ENCODE peak calls at places on chromosomes 11 and 22, in four cellular contexts. One of them, this sample, is unnamed.

GRCh38 chr11:77140231-77140959 is 12.3 kb downstream of the MYO7A start:
- DNase-seq in SK-N-SH: peak; percentile 75
- DNase-seq in HepG2: no peak
- DNase-seq in WTC11: peak; percentile 39
- DNase-seq in this sample: no peak

GRCh38 chr22:22912135-22912408 is 24.5 kb downstream of the IGLL5 start:
- DNase-seq in HepG2: no peak
- DNase-seq in SK-N-SH: no peak
- DNase-seq in WTC11: no peak
- DNase-seq in this sample: no peak

GRCh38 chr22:26508148-26508547 is 4.1 kb downstream of the TFIP11 start:
- DNase-seq in WTC11: no peak
- DNase-seq in HepG2: no peak
- DNase-seq in SK-N-SH: no peak
- DNase-seq in this sample: no peak

GRCh38 chr22:22712666-22713365 is 68.4 kb downstream of the GGTLC2 start:
- DNase-seq in HepG2: no peak
- DNase-seq in SK-N-SH: no peak
- DNase-seq in WTC11: no peak
- DNase-seq in this sample: no peak

GRCh38 chr11:104043137-104043536 is 6.7 kb downstream of the DDI1 start:
- DNase-seq in SK-N-SH: no peak
- DNase-seq in WTC11: no peak
- DNase-seq in HepG2: no peak
- DNase-seq in this sample: no peak

GRCh38 chr11:72058416-72059034 is 21.8 kb downstream of the NUMA1 start:
- DNase-seq in WTC11: no peak
- DNase-seq in SK-N-SH: no peak
- DNase-seq in HepG2: no peak
- DNase-seq in this sample: no peak

GRCh38 chr11:126135182-126136176 is 72.8 kb upstream of the CDON start:
- DNase-seq in HepG2: peak; percentile 32
- DNase-seq in WTC11: no peak
- DNase-seq in SK-N-SH: no peak
- DNase-seq in this sample: no peak

GRCh38 chr11:66950113-66950535 is 8.1 kb downstream of the PC start:
- DNase-seq in HepG2: peak; percentile 87
- DNase-seq in SK-N-SH: no peak
- DNase-seq in WTC11: peak; percentile 27
- DNase-seq in this sample: peak; percentile 90

GRCh38 chr22:42808516-42808915 is 48.6 kb downstream of the ARFGAP3 start:
- DNase-seq in WTC11: no peak
- DNase-seq in SK-N-SH: no peak
- DNase-seq in HepG2: no peak
- DNase-seq in this sample: no peak

GRCh38 chr22:17917490-17917983 is 106.8 kb downstream of the MICAL3 start:
- DNase-seq in HepG2: no peak
- DNase-seq in WTC11: no peak
- DNase-seq in SK-N-SH: no peak
- DNase-seq in this sample: no peak

GRCh38 chr11:91163619-91164451 is 941.0 kb upstream of the CHORDC1 start:
- DNase-seq in HepG2: peak; percentile 2
- DNase-seq in WTC11: no peak
- DNase-seq in SK-N-SH: peak; percentile 28
- DNase-seq in this sample: no peak

GRCh38 chr22:17587631-17588030 is 24.3 kb downstream of the SLC25A18 start:
- DNase-seq in SK-N-SH: no peak
- DNase-seq in HepG2: no peak
- DNase-seq in WTC11: no peak
- DNase-seq in this sample: no peak

GRCh38 chr11:45165386-45165785 is 18.9 kb downstream of the PRDM11 start:
- DNase-seq in SK-N-SH: no peak
- DNase-seq in HepG2: no peak
- DNase-seq in WTC11: no peak
- DNase-seq in this sample: no peak

GRCh38 chr11:33310720-33311500 is 53.7 kb downstream of the HIPK3 start:
- DNase-seq in SK-N-SH: no peak
- DNase-seq in WTC11: no peak
- DNase-seq in HepG2: no peak
- DNase-seq in this sample: no peak

GRCh38 chr11:131618203-131618602 is 247.8 kb downstream of the NTM start:
- DNase-seq in SK-N-SH: no peak
- DNase-seq in WTC11: no peak
- DNase-seq in HepG2: no peak
- DNase-seq in this sample: no peak

GRCh38 chr22:39985383-39986045 is 9.2 kb upstream of the FAM83F start:
- DNase-seq in WTC11: no peak
- DNase-seq in SK-N-SH: no peak
- DNase-seq in HepG2: no peak
- DNase-seq in this sample: no peak

GRCh38 chr11:1323779-1324178 is 14.3 kb upstream of the TOLLIP start:
- DNase-seq in WTC11: no peak
- DNase-seq in HepG2: no peak
- DNase-seq in SK-N-SH: no peak
- DNase-seq in this sample: no peak

GRCh38 chr22:42268852-42269406 is 1.5 kb downstream of the TCF20 start:
- DNase-seq in WTC11: no peak
- DNase-seq in SK-N-SH: peak; percentile 33
- DNase-seq in HepG2: no peak
- DNase-seq in this sample: no peak

GRCh38 chr11:70567680-70568503 is 169.6 kb downstream of the CTTN start:
- DNase-seq in HepG2: no peak
- DNase-seq in WTC11: no peak
- DNase-seq in SK-N-SH: no peak
- DNase-seq in this sample: no peak

GRCh38 chr11:128902515-128903066 is 11.4 kb downstream of the KCNJ5 start:
- DNase-seq in WTC11: no peak
- DNase-seq in SK-N-SH: no peak
- DNase-seq in HepG2: no peak
- DNase-seq in this sample: no peak

GRCh38 chr11:60874421-60875365 is 7.4 kb downstream of the ZP1 start:
- DNase-seq in SK-N-SH: no peak
- DNase-seq in HepG2: no peak
- DNase-seq in WTC11: no peak
- DNase-seq in this sample: no peak

GRCh38 chr11:74311352-74311926 is at the start of gene P4HA3:
- DNase-seq in WTC11: peak; percentile 85
- DNase-seq in HepG2: peak; percentile 13
- DNase-seq in SK-N-SH: peak; percentile 92
- DNase-seq in this sample: peak; percentile 18

GRCh38 chr22:39234157-39234793 is 10.5 kb downstream of the PDGFB start:
- DNase-seq in WTC11: no peak
- DNase-seq in SK-N-SH: no peak
- DNase-seq in HepG2: no peak
- DNase-seq in this sample: no peak

GRCh38 chr11:16977136-16978020 is 36.8 kb downstream of the PLEKHA7 start:
- DNase-seq in HepG2: no peak
- DNase-seq in WTC11: no peak
- DNase-seq in SK-N-SH: no peak
- DNase-seq in this sample: no peak

GRCh38 chr11:131186629-131187075 is 183.8 kb upstream of the NTM start:
- DNase-seq in HepG2: no peak
- DNase-seq in SK-N-SH: no peak
- DNase-seq in WTC11: no peak
- DNase-seq in this sample: no peak

GRCh38 chr11:3637201-3637600 is 4.6 kb downstream of the ART5 start:
- DNase-seq in SK-N-SH: no peak
- DNase-seq in HepG2: no peak
- DNase-seq in WTC11: no peak
- DNase-seq in this sample: no peak
- TF ChIP-seq MAX in SK-N-SH: no peak
- TF ChIP-seq MAX in HepG2: no peak
- TF ChIP-seq MAX in WTC11: no peak
- TF ChIP-seq MAX in this sample: no peak

DNA sequence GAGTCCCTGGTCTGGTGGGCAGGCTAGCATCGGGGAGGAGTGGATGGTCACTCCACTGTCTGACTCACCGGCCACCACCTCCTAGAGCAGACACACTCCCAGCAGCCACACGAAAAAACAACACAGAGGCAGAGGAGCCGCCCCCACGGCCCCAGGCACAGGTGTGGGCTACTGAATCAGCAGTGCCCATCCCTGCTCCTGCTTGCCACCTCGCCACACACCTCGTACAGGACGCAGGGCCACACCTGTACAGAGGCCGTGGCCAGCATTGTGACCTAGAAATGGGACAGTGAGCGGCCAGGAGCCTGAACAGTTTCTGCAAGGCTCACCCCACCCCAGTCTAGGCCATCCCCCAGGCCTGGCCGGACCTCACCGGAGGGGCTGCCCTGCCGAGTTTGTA is 14.0 kb downstream of the TRIM29 start:
- DNase-seq in HepG2: no peak
- DNase-seq in WTC11: no peak
- DNase-seq in SK-N-SH: no peak
- DNase-seq in this sample: no peak
- TF ChIP-seq MAX in HepG2: no peak
- TF ChIP-seq MAX in WTC11: no peak
- TF ChIP-seq MAX in SK-N-SH: no peak
- TF ChIP-seq MAX in this sample: no peak

GRCh38 chr11:31799794-31800397 is 11.2 kb downstream of the PAX6 start:
- DNase-seq in SK-N-SH: peak; percentile 48
- DNase-seq in WTC11: no peak
- DNase-seq in HepG2: no peak
- DNase-seq in this sample: no peak
- TF ChIP-seq MAX in SK-N-SH: no peak
- TF ChIP-seq MAX in WTC11: no peak
- TF ChIP-seq MAX in HepG2: no peak
- TF ChIP-seq MAX in this sample: no peak

GRCh38 chr11:78418584-78419211 is 1.1 kb upstream of the GAB2 start:
- DNase-seq in SK-N-SH: no peak
- DNase-seq in WTC11: no peak
- DNase-seq in HepG2: no peak
- DNase-seq in this sample: no peak

GRCh38 chr11:78420255-78420764 is 2.7 kb upstream of the GAB2 start:
- DNase-seq in WTC11: peak; percentile 72
- DNase-seq in HepG2: peak; percentile 33
- DNase-seq in SK-N-SH: peak; percentile 70
- DNase-seq in this sample: no peak

GRCh38 chr11:78423241-78423640 is 5.6 kb upstream of the GAB2 start:
- DNase-seq in HepG2: no peak
- DNase-seq in SK-N-SH: no peak
- DNase-seq in WTC11: no peak
- DNase-seq in this sample: no peak

GRCh38 chr11:78419327-78419726 is 1.7 kb upstream of the GAB2 start:
- DNase-seq in HepG2: no peak
- DNase-seq in SK-N-SH: no peak
- DNase-seq in WTC11: no peak
- DNase-seq in this sample: no peak

GRCh38 chr11:78420796-78421209 is 3.2 kb upstream of the GAB2 start:
- DNase-seq in SK-N-SH: peak; percentile 65
- DNase-seq in WTC11: no peak
- DNase-seq in HepG2: no peak
- DNase-seq in this sample: no peak
- TF ChIP-seq MAX in SK-N-SH: no peak
- TF ChIP-seq MAX in WTC11: no peak
- TF ChIP-seq MAX in HepG2: no peak
- TF ChIP-seq MAX in this sample: no peak

GRCh38 chr11:42249401-42249800 is 789.9 kb upstream of the LRRC4C start:
- DNase-seq in SK-N-SH: no peak
- DNase-seq in HepG2: no peak
- DNase-seq in WTC11: no peak
- DNase-seq in this sample: no peak
- TF ChIP-seq MAX in SK-N-SH: no peak
- TF ChIP-seq MAX in HepG2: no peak
- TF ChIP-seq MAX in WTC11: no peak
- TF ChIP-seq MAX in this sample: no peak